ENCODE peak calls at places on chromosome 12, in four cellular contexts. N is WERI-Rb-1, C is C1 segment of cervical spinal cord, K is AG08395. S is an unnamed sample.

GRCh38 chr12:48001426-48002178 is 2.7 kb downstream of the COL2A1 start:
- DNase-seq in N (peak), C (no peak), K (peak), S (peak)

GRCh38 chr12:22018860-22019259 is 27.2 kb upstream of the CMAS start:
- DNase-seq in N (no peak), C (no peak), K (no peak), S (no peak)

GRCh38 chr12:108425238-108425795 is 86.2 kb upstream of the CMKLR1 start:
- DNase-seq in N (no peak), C (no peak), K (no peak), S (peak)

GRCh38 chr12:112992541-112993398 is 14.5 kb downstream of the OAS2 start:
- DNase-seq in N (peak), C (no peak), K (peak), S (peak)

GRCh38 chr12:91250273-91250672 is 67.7 kb upstream of the DCN start:
- DNase-seq in N (no peak), C (no peak), K (peak), S (no peak)

GRCh38 chr12:108833757-108834472 is 23.5 kb downstream of the SSH1 start:
- DNase-seq in N (no peak), C (peak), K (peak), S (no peak)

GRCh38 chr12:19206493-19207077 is 77.1 kb downstream of the PLEKHA5 start:
- DNase-seq in N (no peak), C (no peak), K (no peak), S (no peak)

GRCh38 chr12:58419182-58419760 is 477.9 kb downstream of the ATP23 start:
- DNase-seq in N (no peak), C (no peak), K (no peak), S (no peak)

GRCh38 chr12:123714302-123714627 is 2.1 kb downstream of the ATP6V0A2 start:
- DNase-seq in N (no peak), C (no peak), K (no peak), S (no peak)

GRCh38 chr12:117904051-117904450 is 64.7 kb downstream of the KSR2 start:
- DNase-seq in N (no peak), C (no peak), K (no peak), S (no peak)

GRCh38 chr12:117854339-117855012 is 114.3 kb downstream of the KSR2 start:
- DNase-seq in N (peak), C (no peak), K (peak), S (peak)

GRCh38 chr12:65690477-65690876 is 133.8 kb upstream of the HMGA2 start:
- DNase-seq in N (no peak), C (no peak), K (no peak), S (no peak)

GRCh38 chr12:10697872-10698271 is 24.0 kb upstream of the STYK1 start:
- DNase-seq in N (no peak), C (no peak), K (no peak), S (no peak)

GRCh38 chr12:41288188-41288811 is 100.2 kb downstream of the PDZRN4 start:
- DNase-seq in N (no peak), C (no peak), K (no peak), S (no peak)

GRCh38 chr12:113244015-113244983 is 23.0 kb downstream of the TPCN1 start:
- DNase-seq in N (no peak), C (peak), K (no peak), S (no peak)

GRCh38 chr12:99954724-99955123 is 30.0 kb downstream of the ANKS1B start:
- DNase-seq in N (no peak), C (no peak), K (no peak), S (no peak)

GRCh38 chr12:30019386-30020140 is 235.8 kb upstream of the TMTC1 start:
- DNase-seq in N (no peak), C (no peak), K (no peak), S (no peak)

GRCh38 chr12:57240926-57241555 is 9.9 kb downstream of the STAC3 start:
- DNase-seq in N (peak), C (no peak), K (no peak), S (peak)

GRCh38 chr12:84697141-84697540 is 215.5 kb downstream of the SLC6A15 start:
- DNase-seq in N (no peak), C (no peak), K (peak), S (no peak)

GRCh38 chr12:19120795-19121194 is 8.7 kb upstream of the PLEKHA5 start:
- DNase-seq in N (no peak), C (no peak), K (peak), S (no peak)

GRCh38 chr12:120903382-120903817 is 758 bp downstream of the SPPL3 start:
- DNase-seq in N (peak), C (peak), K (peak), S (peak)

GRCh38 chr12:46005823-46006222 is 15.4 kb upstream of the SCAF11 start:
- DNase-seq in N (no peak), C (no peak), K (no peak), S (no peak)

S was measured in glutamatergic neuron.